ENCODE peak calls at places on chromosomes 16 and 17, in five cellular contexts. Q is fibroblast of lung; G is ovary; W is CD8-positive, alpha-beta T cell; F is osteoblast. N is an unnamed sample.

GRCh38 chr17:9798724-9799123 is 7.3 kb upstream of the DHRS7C start:
- DNase-seq in F (no peak), G (no peak), W (no peak), Q (no peak), N (no peak)

GRCh38 chr17:55421179-55421934 is at the start of gene MMD:
- DNase-seq in F (no peak), G (no peak), Q (no peak), W (peak; percentile 67), N (no peak)

GRCh38 chr16:48235556-48236136 is 8.5 kb upstream of the LONP2 start:
- DNase-seq in Q (peak; percentile 24), W (no peak), F (no peak), G (no peak), N (no peak)

GRCh38 chr17:71777048-71777638 is 343.7 kb upstream of the SOX9 start:
- DNase-seq in Q (no peak), G (no peak), W (no peak), F (no peak), N (no peak)

GRCh38 chr17:45123930-45124796 is 8.2 kb downstream of the PLCD3 start:
- DNase-seq in W (no peak), Q (peak; percentile 84), G (peak; percentile 71), F (peak; percentile 100), N (peak; percentile 82)

GRCh38 chr17:6305613-6306360 is 129.1 kb downstream of the AIPL1 start:
- DNase-seq in Q (no peak), F (no peak), W (no peak), G (no peak), N (no peak)

GRCh38 chr17:79981090-79981489 is 54.6 kb downstream of the TBC1D16 start:
- DNase-seq in G (no peak), F (peak; percentile 44), W (no peak), Q (no peak), N (no peak)

GRCh38 chr17:28170771-28171170 is 128.3 kb downstream of the NLK start:
- DNase-seq in F (no peak), W (no peak), G (no peak), Q (peak; percentile 8), N (no peak)

GRCh38 chr16:31427441-31428276 is 501 bp downstream of the COX6A2 start:
- DNase-seq in W (peak; percentile 86), F (peak; percentile 94), Q (peak; percentile 28), G (peak; percentile 78), N (no peak)

GRCh38 chr16:84806256-84806889 is 13.4 kb upstream of the CRISPLD2 start:
- DNase-seq in G (peak; percentile 17), Q (peak; percentile 91), W (no peak), F (peak; percentile 97), N (peak; percentile 78)

GRCh38 chr17:13813347-13814240 is 211.9 kb upstream of the HS3ST3A1 start:
- DNase-seq in F (peak; percentile 49), W (no peak), G (peak; percentile 13), Q (no peak), N (no peak)

GRCh38 chr17:82837586-82838320 is 2.1 kb downstream of the ZNF750 start:
- DNase-seq in W (no peak), G (no peak), Q (no peak), F (no peak), N (no peak)

GRCh38 chr16:87086575-87086974 is 230.6 kb downstream of the C16orf95 start:
- DNase-seq in Q (peak; percentile 42), W (no peak), G (no peak), F (peak; percentile 76), N (no peak)

GRCh38 chr17:75869282-75870141 is 8.9 kb downstream of the TRIM47 start:
- DNase-seq in G (peak; percentile 71), W (no peak), Q (peak; percentile 83), F (peak; percentile 95), N (no peak)

GRCh38 chr17:61314368-61315078 is 85.1 kb upstream of the TBX2 start:
- DNase-seq in Q (peak; percentile 90), F (peak; percentile 77), W (no peak), G (peak; percentile 61), N (peak; percentile 72)

GRCh38 chr17:45172541-45173286 is 11.0 kb downstream of the HEXIM2 start:
- DNase-seq in G (peak; percentile 37), F (peak; percentile 86), W (peak; percentile 76), Q (peak; percentile 73), N (no peak)

GRCh38 chr17:17723354-17724261 is 42.4 kb downstream of the RAI1 start:
- DNase-seq in Q (peak; percentile 81), G (no peak), F (peak; percentile 97), W (no peak), N (no peak)

GRCh38 chr17:17989618-17990017 is 17.0 kb downstream of the DRC3 start:
- DNase-seq in Q (no peak), G (no peak), W (no peak), F (no peak), N (no peak)

GRCh38 chr17:73342549-73343167 is 30.9 kb upstream of the CDC42EP4 start:
- DNase-seq in F (peak; percentile 79), W (no peak), G (no peak), Q (no peak), N (no peak)

GRCh38 chr17:1693339-1693738 is 8.7 kb upstream of the PRPF8 start:
- DNase-seq in Q (no peak), W (no peak), G (no peak), F (peak; percentile 51), N (no peak)

GRCh38 chr17:44927696-44928095 is 12.4 kb upstream of the GFAP start:
- DNase-seq in F (peak; percentile 51), G (no peak), Q (no peak), W (no peak), N (no peak)

GRCh38 chr17:60327122-60327869 is 64.6 kb downstream of the USP32 start:
- DNase-seq in F (no peak), Q (no peak), W (no peak), G (no peak), N (no peak)

GRCh38 chr17:83002118-83002805 is 77.1 kb upstream of the METRNL start:
- DNase-seq in W (no peak), F (peak; percentile 32), Q (no peak), G (no peak), N (no peak)

GRCh38 chr17:51536627-51537026 is 276.3 kb downstream of the UTP18 start:
- DNase-seq in F (no peak), Q (no peak), G (no peak), W (no peak), N (no peak)

GRCh38 chr17:59074494-59074893 is 32.2 kb downstream of the TRIM37 start:
- DNase-seq in F (peak; percentile 53), Q (peak; percentile 28), W (no peak), G (no peak), N (no peak)

GRCh38 chr16:23754594-23755483 is at the start of gene CHP2:
- DNase-seq in W (peak; percentile 45), Q (no peak), G (no peak), F (peak; percentile 73), N (peak; percentile 21)

GRCh38 chr17:43578699-43579569 is 32.8 kb upstream of the ETV4 start:
- DNase-seq in Q (peak; percentile 32), G (no peak), W (peak; percentile 50), F (no peak), N (no peak)

GRCh38 chr17:27978689-27979175 is 63.7 kb upstream of the NLK start:
- DNase-seq in Q (no peak), F (no peak), G (no peak), W (no peak), N (no peak)

GRCh38 chr17:47714773-47715396 is 18.2 kb upstream of the TBX21 start:
- DNase-seq in F (no peak), Q (no peak), G (no peak), W (no peak), N (no peak)

GRCh38 chr16:81649561-81649960 is 129.5 kb upstream of the PLCG2 start:
- DNase-seq in G (no peak), Q (peak; percentile 55), F (no peak), W (no peak), N (no peak)

GRCh38 chr16:81645925-81646324 is 133.2 kb upstream of the PLCG2 start:
- DNase-seq in W (no peak), G (no peak), Q (no peak), F (no peak), N (no peak)

GRCh38 chr16:81645303-81645702 is 133.8 kb upstream of the PLCG2 start:
- DNase-seq in G (no peak), W (no peak), F (peak; percentile 97), Q (peak; percentile 67), N (peak; percentile 70)

GRCh38 chr16:81647527-81647926 is 131.6 kb upstream of the PLCG2 start:
- DNase-seq in W (no peak), F (peak; percentile 99), Q (peak; percentile 29), G (no peak), N (no peak)

DNA sequence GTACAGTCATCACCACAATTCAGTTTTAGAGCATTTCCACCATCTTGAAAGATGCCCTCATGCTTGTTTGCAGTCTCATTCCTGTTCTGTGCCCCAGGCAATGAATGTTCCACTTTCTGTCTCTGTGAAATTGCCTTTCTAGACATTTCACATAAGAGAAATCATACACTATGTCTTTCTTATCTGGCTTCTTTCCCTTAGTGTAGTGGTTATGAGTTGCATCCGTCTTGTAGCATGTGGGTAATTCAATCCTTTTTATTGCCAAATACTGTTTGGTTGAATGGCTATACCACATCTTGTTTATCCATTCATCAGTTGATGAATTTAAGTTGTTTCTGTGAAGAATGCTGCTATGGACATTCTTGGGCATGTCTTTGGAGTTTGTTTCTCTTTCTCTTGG is 132.5 kb upstream of the PLCG2 start:
- DNase-seq in Q (peak; percentile 75), W (no peak), G (no peak), F (no peak), N (no peak)
- H3K27ac ChIP-seq in Q (no peak overlapping the region), W (no peak overlapping the region), G (no peak overlapping the region), F (peak overlapping the region; percentile 32), N (no peak overlapping the region)

DNA sequence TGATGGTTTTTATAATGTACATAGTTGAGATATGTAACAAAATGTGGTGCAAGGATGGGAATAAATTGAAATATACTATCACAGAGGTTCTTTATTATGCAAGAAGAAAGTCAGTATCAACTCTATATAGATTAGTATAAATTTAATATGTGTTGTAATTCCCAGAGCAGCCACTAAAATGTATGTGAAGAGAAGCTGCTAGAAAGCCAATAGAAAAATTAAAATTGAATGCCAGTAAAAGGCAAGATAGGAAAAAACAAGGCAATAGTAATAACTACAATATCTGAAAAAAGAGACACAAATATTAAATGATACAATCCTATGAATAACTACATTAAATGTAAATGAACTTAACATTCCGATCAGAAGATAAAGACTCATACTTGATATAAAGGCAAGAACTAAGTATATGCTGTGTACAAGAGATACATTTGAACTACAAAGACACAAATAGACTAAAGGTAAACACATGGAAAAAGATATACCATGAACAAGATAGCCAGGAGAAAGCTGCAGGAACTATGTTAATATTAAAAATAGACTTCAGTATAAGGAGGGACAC is 92.0 kb downstream of the ABCA8 start:
- DNase-seq in W (no peak), G (no peak), F (no peak), Q (no peak), N (no peak)
- TF ChIP-seq CTCF in W (no peak), G (no peak), F (peak; percentile 7), Q (no peak), N (no peak)

GRCh38 chr16:35743101-35743692 is 2283.8 kb downstream of the TP53TG3F start:
- DNase-seq in W (no peak), G (no peak), Q (no peak), F (no peak), N (peak; percentile 50)
- H3K4me3 ChIP-seq in W (no peak overlapping the region), G (no peak overlapping the region), Q (no peak overlapping the region), F (no peak overlapping the region), N (no peak overlapping the region)

DNA sequence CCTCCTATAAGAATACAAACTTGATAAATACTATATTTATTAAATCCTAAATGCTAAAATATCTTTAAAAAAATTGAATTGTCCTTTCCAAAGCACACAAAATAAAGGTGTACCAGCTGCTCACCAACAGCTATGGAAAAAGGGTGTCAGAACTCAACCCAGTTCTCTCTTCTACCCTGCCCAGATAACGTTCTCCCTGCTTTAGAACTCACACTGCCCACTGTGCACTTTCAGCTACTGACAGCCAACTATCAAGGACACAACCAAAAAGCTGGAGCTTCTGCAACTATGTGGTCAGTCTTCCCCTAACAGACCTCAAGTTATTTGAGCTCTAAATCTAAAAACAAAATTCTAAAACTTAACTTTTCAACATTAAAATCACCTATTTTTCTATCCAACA is 13.7 kb downstream of the AP1G1 start:
- DNase-seq in G (no peak), F (no peak), W (no peak), Q (no peak), N (no peak)
- H3K27ac ChIP-seq in G (no peak overlapping the region), F (no peak overlapping the region), W (no peak overlapping the region), Q (no peak overlapping the region), N (no peak overlapping the region)

N was measured in right atrium auricular region.